ENCODE peak calls at places on chromosomes 1 and 21, in four cellular contexts. One of them, this sample, is unnamed. For H3K4me1, the result is how much of the 10 kb centered on the place peaks cover.

GRCh38 chr1:36161656-36162531 is 5.9 kb downstream of the MAP7D1 start:
- DNase-seq in stomach: peak
- DNase-seq in heart right ventricle: no peak
- DNase-seq in effector memory CD4-positive, alpha-beta T cell: peak
- DNase-seq in this sample: no peak

GRCh38 chr1:3121401-3122215 is 52.6 kb downstream of the PRDM16 start:
- DNase-seq in stomach: no peak
- DNase-seq in heart right ventricle: no peak
- DNase-seq in effector memory CD4-positive, alpha-beta T cell: no peak
- DNase-seq in this sample: no peak

GRCh38 chr1:67214420-67215174 is 48.3 kb downstream of the IL23R start:
- DNase-seq in stomach: no peak
- DNase-seq in heart right ventricle: no peak
- DNase-seq in effector memory CD4-positive, alpha-beta T cell: no peak
- DNase-seq in this sample: peak

GRCh38 chr1:89610457-89610991 is 22.4 kb upstream of the LRRC8C start:
- DNase-seq in stomach: no peak
- DNase-seq in heart right ventricle: no peak
- DNase-seq in effector memory CD4-positive, alpha-beta T cell: peak
- DNase-seq in this sample: no peak

GRCh38 chr21:41197582-41197981 is 29.6 kb downstream of the BACE2 start:
- DNase-seq in stomach: no peak
- DNase-seq in heart right ventricle: no peak
- DNase-seq in effector memory CD4-positive, alpha-beta T cell: no peak
- DNase-seq in this sample: no peak

GRCh38 chr1:40898434-40898900 is 36.3 kb upstream of the CITED4 start:
- DNase-seq in stomach: peak
- DNase-seq in heart right ventricle: no peak
- DNase-seq in effector memory CD4-positive, alpha-beta T cell: no peak
- DNase-seq in this sample: no peak

GRCh38 chr1:169595764-169596711 is 9.8 kb upstream of the F5 start:
- DNase-seq in stomach: no peak
- DNase-seq in heart right ventricle: no peak
- DNase-seq in effector memory CD4-positive, alpha-beta T cell: no peak
- DNase-seq in this sample: no peak

GRCh38 chr1:223084466-223084865 is 58.6 kb downstream of the TLR5 start:
- DNase-seq in stomach: no peak
- DNase-seq in heart right ventricle: no peak
- DNase-seq in effector memory CD4-positive, alpha-beta T cell: no peak
- DNase-seq in this sample: no peak

GRCh38 chr1:89041055-89041707 is 18.5 kb upstream of the GBP3 start:
- DNase-seq in stomach: no peak
- DNase-seq in heart right ventricle: no peak
- DNase-seq in effector memory CD4-positive, alpha-beta T cell: no peak
- DNase-seq in this sample: no peak

GRCh38 chr1:209134001-209134400 is 449.5 kb upstream of the CAMK1G start:
- DNase-seq in stomach: no peak
- DNase-seq in heart right ventricle: no peak
- DNase-seq in effector memory CD4-positive, alpha-beta T cell: no peak
- DNase-seq in this sample: no peak

GRCh38 chr1:92653605-92654381 is 131.1 kb downstream of the EVI5 start:
- DNase-seq in stomach: no peak
- DNase-seq in heart right ventricle: no peak
- DNase-seq in effector memory CD4-positive, alpha-beta T cell: no peak
- DNase-seq in this sample: no peak

GRCh38 chr1:198491596-198491995 is 48.9 kb downstream of the ATP6V1G3 start:
- DNase-seq in stomach: no peak
- DNase-seq in heart right ventricle: no peak
- DNase-seq in effector memory CD4-positive, alpha-beta T cell: no peak
- DNase-seq in this sample: no peak

GRCh38 chr1:7339014-7339413 is 432.1 kb upstream of the VAMP3 start:
- DNase-seq in stomach: no peak
- DNase-seq in heart right ventricle: no peak
- DNase-seq in effector memory CD4-positive, alpha-beta T cell: no peak
- DNase-seq in this sample: no peak

GRCh38 chr1:14765773-14766172 is 167.3 kb downstream of the KAZN start:
- DNase-seq in stomach: no peak
- DNase-seq in heart right ventricle: no peak
- DNase-seq in effector memory CD4-positive, alpha-beta T cell: no peak
- DNase-seq in this sample: no peak

GRCh38 chr1:205678286-205679111 is 1.8 kb downstream of the SLC45A3 start:
- DNase-seq in stomach: no peak
- DNase-seq in heart right ventricle: peak
- DNase-seq in effector memory CD4-positive, alpha-beta T cell: no peak
- DNase-seq in this sample: no peak

GRCh38 chr1:43509007-43509739 is 21.5 kb upstream of the PTPRF start:
- DNase-seq in stomach: no peak
- DNase-seq in heart right ventricle: no peak
- DNase-seq in effector memory CD4-positive, alpha-beta T cell: no peak
- DNase-seq in this sample: no peak

GRCh38 chr1:203569490-203570318 is 56.9 kb upstream of the ATP2B4 start:
- DNase-seq in stomach: no peak
- DNase-seq in heart right ventricle: no peak
- DNase-seq in effector memory CD4-positive, alpha-beta T cell: no peak
- DNase-seq in this sample: no peak

GRCh38 chr21:34916446-34916845 is 132.7 kb downstream of the RUNX1 start:
- DNase-seq in stomach: no peak
- DNase-seq in heart right ventricle: no peak
- DNase-seq in effector memory CD4-positive, alpha-beta T cell: no peak
- DNase-seq in this sample: no peak

GRCh38 chr1:244789731-244790130 is 45.7 kb upstream of the COX20 start:
- DNase-seq in stomach: no peak
- DNase-seq in heart right ventricle: no peak
- DNase-seq in effector memory CD4-positive, alpha-beta T cell: no peak
- DNase-seq in this sample: no peak

GRCh38 chr21:44742418-44743153 is 31.2 kb upstream of the TSPEAR start:
- DNase-seq in stomach: no peak
- DNase-seq in heart right ventricle: no peak
- DNase-seq in effector memory CD4-positive, alpha-beta T cell: no peak
- DNase-seq in this sample: no peak

GRCh38 chr1:101257500-101258325 is 20.9 kb downstream of the S1PR1 start:
- DNase-seq in stomach: peak
- DNase-seq in heart right ventricle: no peak
- DNase-seq in effector memory CD4-positive, alpha-beta T cell: peak
- DNase-seq in this sample: no peak

GRCh38 chr1:218025454-218025853 is 259.6 kb upstream of the RRP15 start:
- DNase-seq in stomach: no peak
- DNase-seq in heart right ventricle: no peak
- DNase-seq in effector memory CD4-positive, alpha-beta T cell: no peak
- DNase-seq in this sample: no peak

GRCh38 chr1:38152351-38153082 is 105.9 kb upstream of the POU3F1 start:
- DNase-seq in stomach: no peak
- DNase-seq in heart right ventricle: no peak
- DNase-seq in effector memory CD4-positive, alpha-beta T cell: no peak
- DNase-seq in this sample: no peak

GRCh38 chr1:13823936-13824335 is 123.9 kb downstream of the PRDM2 start:
- DNase-seq in stomach: no peak
- DNase-seq in heart right ventricle: no peak
- DNase-seq in effector memory CD4-positive, alpha-beta T cell: no peak
- DNase-seq in this sample: no peak

GRCh38 chr1:7578206-7578605 is 192.9 kb upstream of the VAMP3 start:
- DNase-seq in stomach: no peak
- DNase-seq in heart right ventricle: no peak
- DNase-seq in effector memory CD4-positive, alpha-beta T cell: no peak
- DNase-seq in this sample: no peak

GRCh38 chr1:66050123-66050522 is 257.4 kb downstream of the PDE4B start:
- DNase-seq in stomach: no peak
- DNase-seq in heart right ventricle: no peak
- DNase-seq in effector memory CD4-positive, alpha-beta T cell: no peak
- DNase-seq in this sample: no peak

GRCh38 chr1:243433737-243434370 is 178.0 kb downstream of the SDCCAG8 start:
- DNase-seq in stomach: no peak
- DNase-seq in heart right ventricle: no peak
- DNase-seq in effector memory CD4-positive, alpha-beta T cell: no peak
- DNase-seq in this sample: no peak

GRCh38 chr1:145985502-145986439 is 10.6 kb downstream of the TXNIP start:
- DNase-seq in stomach: peak
- DNase-seq in heart right ventricle: peak
- DNase-seq in effector memory CD4-positive, alpha-beta T cell: no peak
- DNase-seq in this sample: no peak

DNA sequence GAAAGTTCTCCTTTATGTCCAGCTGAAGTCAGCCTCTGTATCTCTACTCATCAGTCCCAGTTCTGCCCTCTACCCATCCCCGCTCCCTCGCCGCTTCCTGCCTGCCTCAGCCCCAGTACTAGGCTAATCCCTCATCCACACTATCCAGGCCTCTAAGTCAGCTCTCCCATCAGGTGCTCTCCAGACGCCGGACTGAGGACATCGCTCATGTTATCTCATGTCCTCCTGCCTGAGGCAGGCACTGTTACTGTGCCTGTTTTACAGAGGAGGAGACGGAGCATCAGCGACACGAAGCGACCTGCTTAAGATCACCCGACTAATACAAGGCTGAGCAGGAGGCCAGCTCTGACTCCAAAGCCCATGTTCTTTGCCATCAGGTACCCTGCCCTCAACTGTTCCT is 57.3 kb upstream of the RUNX3 start:
- DNase-seq in stomach: no peak
- DNase-seq in heart right ventricle: no peak
- DNase-seq in effector memory CD4-positive, alpha-beta T cell: no peak
- DNase-seq in this sample: no peak
- H3K4me1 ChIP-seq in stomach: under half
- H3K4me1 ChIP-seq in heart right ventricle: under half
- H3K4me1 ChIP-seq in effector memory CD4-positive, alpha-beta T cell: half or more
- H3K4me1 ChIP-seq in this sample: under half

GRCh38 chr1:27873671-27874384 is 1.5 kb downstream of the THEMIS2 start:
- DNase-seq in stomach: no peak
- DNase-seq in heart right ventricle: no peak
- DNase-seq in effector memory CD4-positive, alpha-beta T cell: no peak
- DNase-seq in this sample: no peak

GRCh38 chr1:27869719-27870085 is 2.6 kb upstream of the THEMIS2 start:
- DNase-seq in stomach: no peak
- DNase-seq in heart right ventricle: no peak
- DNase-seq in effector memory CD4-positive, alpha-beta T cell: no peak
- DNase-seq in this sample: no peak

GRCh38 chr1:27876341-27877114 is 4.2 kb downstream of the THEMIS2 start:
- DNase-seq in stomach: no peak
- DNase-seq in heart right ventricle: no peak
- DNase-seq in effector memory CD4-positive, alpha-beta T cell: no peak
- DNase-seq in this sample: no peak

GRCh38 chr1:27872059-27872801 is at the start of gene THEMIS2:
- DNase-seq in stomach: peak
- DNase-seq in heart right ventricle: peak
- DNase-seq in effector memory CD4-positive, alpha-beta T cell: peak
- DNase-seq in this sample: no peak

GRCh38 chr1:27872802-27873665 is 690 bp downstream of the THEMIS2 start:
- DNase-seq in stomach: peak
- DNase-seq in heart right ventricle: no peak
- DNase-seq in effector memory CD4-positive, alpha-beta T cell: no peak
- DNase-seq in this sample: no peak
- H3K4me1 ChIP-seq in stomach: half or more
- H3K4me1 ChIP-seq in heart right ventricle: under half
- H3K4me1 ChIP-seq in effector memory CD4-positive, alpha-beta T cell: under half
- H3K4me1 ChIP-seq in this sample: under half

DNA sequence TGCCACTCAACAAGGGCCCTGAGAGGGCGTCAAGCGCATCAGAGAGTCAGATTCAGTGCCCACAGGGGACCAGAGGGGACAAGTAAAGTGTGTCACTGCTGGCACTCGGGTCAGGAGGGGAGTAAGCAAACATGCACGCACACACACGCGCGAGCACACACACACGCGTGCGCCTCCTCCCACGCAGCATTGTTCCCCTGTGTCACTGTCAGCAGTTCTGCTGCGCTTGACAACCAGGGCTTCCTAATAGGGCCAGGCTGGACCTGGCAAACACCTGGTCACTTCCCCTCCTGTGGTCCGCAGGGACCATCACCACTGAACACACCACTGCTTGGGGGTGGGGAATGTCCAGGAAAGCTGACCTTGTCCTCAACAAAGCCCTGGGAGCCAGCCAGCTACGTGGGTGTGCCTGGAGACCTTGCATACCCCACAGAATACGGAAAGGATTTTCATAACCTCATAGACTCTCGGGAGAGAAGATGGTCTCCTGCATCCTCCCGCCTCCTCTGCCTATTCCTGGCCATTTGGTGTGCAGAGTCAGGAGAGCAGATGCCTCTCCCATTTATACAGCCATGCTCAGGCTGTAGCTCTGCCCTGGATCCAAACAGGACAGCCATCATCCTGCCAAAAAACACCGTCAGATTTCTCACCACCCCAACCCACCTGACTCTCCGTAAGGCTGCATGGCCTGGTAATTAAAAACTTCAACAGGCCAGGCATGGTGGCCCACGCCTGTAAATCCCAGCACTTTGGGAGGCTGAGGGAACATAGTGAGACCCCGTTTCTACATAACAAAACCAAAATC is 73.2 kb downstream of the SSBP3 start:
- DNase-seq in stomach: no peak
- DNase-seq in heart right ventricle: peak
- DNase-seq in effector memory CD4-positive, alpha-beta T cell: no peak
- DNase-seq in this sample: no peak
- H3K4me1 ChIP-seq in stomach: half or more
- H3K4me1 ChIP-seq in heart right ventricle: under half
- H3K4me1 ChIP-seq in effector memory CD4-positive, alpha-beta T cell: under half
- H3K4me1 ChIP-seq in this sample: under half

GRCh38 chr1:26352338-26352679 is 1.6 kb downstream of the CRYBG2 start:
- DNase-seq in stomach: no peak
- DNase-seq in heart right ventricle: no peak
- DNase-seq in effector memory CD4-positive, alpha-beta T cell: no peak
- DNase-seq in this sample: no peak
- H3K4me1 ChIP-seq in stomach: under half
- H3K4me1 ChIP-seq in heart right ventricle: under half
- H3K4me1 ChIP-seq in effector memory CD4-positive, alpha-beta T cell: under half
- H3K4me1 ChIP-seq in this sample: under half